ENCODE peak calls at places on chromosomes 3 and 15, in nine cellular contexts. J, K, E, L, Q, A, S, B and X are unnamed samples.

GRCh38 chr3:175105066-175105465 is 245.9 kb downstream of the NAALADL2 start:
- DNase-seq in J (no peak), K (no peak), E (no peak), L (no peak), Q (no peak), A (no peak), S (no peak), B (peak), X (peak)

GRCh38 chr15:89761929-89762328 is 10.9 kb upstream of the MESP1 start:
- DNase-seq in J (no peak), K (no peak), E (no peak), L (no peak), Q (no peak), A (no peak), S (no peak), B (no peak), X (no peak)

GRCh38 chr3:19231792-19232461 is 83.6 kb downstream of the KCNH8 start:
- DNase-seq in J (no peak), K (no peak), E (no peak), L (no peak), Q (no peak), A (no peak), S (no peak), B (no peak), X (no peak)

GRCh38 chr3:113035387-113035982 is 44.7 kb downstream of the GTPBP8 start:
- DNase-seq in J (peak), K (peak), E (peak), L (peak), Q (peak), A (peak), S (no peak), B (peak), X (peak)

GRCh38 chr3:156630081-156630772 is 44.2 kb upstream of the TIPARP start:
- DNase-seq in J (peak), K (peak), E (peak), L (no peak), Q (no peak), A (no peak), S (no peak), B (no peak), X (peak)

GRCh38 chr3:71195492-71195891 is 388.0 kb downstream of the FOXP1 start:
- DNase-seq in J (no peak), K (no peak), E (no peak), L (no peak), Q (no peak), A (no peak), S (no peak), B (no peak), X (peak)

GRCh38 chr3:107142786-107143185 is 234.5 kb upstream of the CCDC54 start:
- DNase-seq in J (no peak), K (peak), E (no peak), L (no peak), Q (no peak), A (no peak), S (no peak), B (no peak), X (no peak)

GRCh38 chr3:52685285-52685704 is 418 bp downstream of the PBRM1 start:
- DNase-seq in J (peak), K (peak), E (peak), L (peak), Q (peak), A (peak), S (peak), B (peak), X (peak)

GRCh38 chr3:104763007-104763406 is 603.7 kb upstream of the ALCAM start:
- DNase-seq in J (no peak), K (peak), E (no peak), L (no peak), Q (no peak), A (no peak), S (no peak), B (peak), X (no peak)

GRCh38 chr3:106560451-106560966 is 691.7 kb upstream of the CBLB start:
- DNase-seq in J (peak), K (no peak), E (no peak), L (no peak), Q (no peak), A (no peak), S (no peak), B (peak), X (peak)

GRCh38 chr3:19065027-19065426 is 83.3 kb upstream of the KCNH8 start:
- DNase-seq in J (no peak), K (peak), E (no peak), L (no peak), Q (no peak), A (peak), S (no peak), B (no peak), X (no peak)

GRCh38 chr3:49346797-49347251 is 7.0 kb upstream of the USP4 start:
- DNase-seq in J (peak), K (no peak), E (no peak), L (no peak), Q (no peak), A (no peak), S (no peak), B (no peak), X (peak)

GRCh38 chr3:115233021-115233420 is 85.9 kb upstream of the ZBTB20 start:
- DNase-seq in J (no peak), K (no peak), E (no peak), L (no peak), Q (no peak), A (no peak), S (no peak), B (peak), X (peak)

GRCh38 chr3:115804722-115805121 is 181.4 kb downstream of the GAP43 start:
- DNase-seq in J (peak), K (no peak), E (no peak), L (no peak), Q (no peak), A (no peak), S (no peak), B (peak), X (peak)

DNA sequence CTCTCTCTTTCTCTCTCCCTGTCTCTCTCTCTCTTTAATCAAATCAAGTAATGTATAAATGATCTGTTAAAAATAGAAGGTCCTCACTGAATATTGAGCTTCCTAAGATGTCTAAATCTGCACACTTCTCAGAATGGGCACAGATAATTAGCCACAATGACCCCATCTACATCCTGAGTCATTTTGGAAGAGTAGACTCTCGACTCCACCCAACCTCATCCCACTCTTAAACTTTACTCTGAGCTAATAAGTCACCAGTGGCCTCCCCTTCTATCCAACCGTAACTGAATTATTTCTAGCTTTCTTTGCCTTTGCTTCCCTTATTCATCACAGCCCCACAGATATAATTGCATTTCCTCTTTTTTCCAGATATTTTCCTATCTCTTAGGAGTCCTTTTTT is 326.5 kb upstream of the ZNF717 start:
- DNase-seq in J (no peak), K (no peak), E (no peak), L (no peak), Q (no peak), A (no peak), S (no peak), B (no peak), X (no peak)
- TF ChIP-seq CTCF in J (no peak), K (no peak), E (no peak), L (no peak), Q (no peak), A (no peak), S (no peak), B (no peak), X (no peak)

DNA sequence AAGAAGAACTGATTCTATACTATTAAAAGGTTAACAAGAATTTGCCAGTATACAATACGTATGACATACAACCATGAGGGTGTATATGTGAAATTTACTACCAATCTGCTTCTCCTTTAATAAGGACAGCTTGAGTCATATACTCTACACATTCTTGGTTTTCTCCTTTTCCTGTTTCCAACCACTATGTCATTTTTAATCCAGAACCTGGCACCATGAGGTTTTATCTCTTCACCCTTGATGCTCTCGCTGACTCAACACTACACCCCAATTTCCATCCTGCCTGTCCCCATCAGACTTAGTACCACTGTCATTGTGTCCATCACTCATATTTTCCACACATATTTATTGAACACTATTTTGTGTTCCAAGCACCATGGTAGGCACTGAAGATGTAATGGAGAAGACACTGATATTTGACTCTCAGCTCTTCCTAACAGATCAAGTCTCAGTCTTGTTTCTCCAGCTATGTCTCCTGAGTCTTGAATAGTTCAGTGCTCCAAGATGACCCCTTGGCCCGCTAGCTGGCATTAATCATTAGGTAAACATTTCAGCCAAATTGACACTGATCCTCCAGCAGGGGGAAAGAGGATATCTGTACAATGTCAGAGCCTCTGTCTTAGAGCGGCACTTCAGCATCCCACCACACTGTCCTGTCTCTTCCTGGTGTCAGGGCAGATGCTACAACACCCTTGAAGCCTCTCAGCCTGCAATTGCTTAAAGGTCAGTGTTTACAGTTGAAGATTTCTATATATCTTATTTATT is 11.2 kb upstream of the COL8A1 start:
- DNase-seq in J (peak), K (no peak), E (no peak), L (no peak), Q (no peak), A (no peak), S (no peak), B (peak), X (peak)
- TF ChIP-seq CTCF in J (no peak), K (no peak), E (no peak), L (no peak), Q (no peak), A (no peak), S (peak), B (peak), X (peak)

GRCh38 chr3:127544151-127544805 is 46.3 kb downstream of the TPRA1 start:
- DNase-seq in J (peak), K (peak), E (peak), L (peak), Q (peak), A (peak), S (peak), B (peak), X (peak)
- TF ChIP-seq CTCF in J (peak), K (peak), E (peak), L (peak), Q (peak), A (peak), S (peak), B (peak), X (peak)

GRCh38 chr15:44427756-44428724 is 611 bp downstream of the CTDSPL2 start:
- DNase-seq in J (peak), K (peak), E (peak), L (no peak), Q (peak), A (peak), S (peak), B (peak), X (no peak)
- TF ChIP-seq CTCF in J (no peak), K (peak), E (no peak), L (no peak), Q (no peak), A (no peak), S (no peak), B (no peak), X (peak)

DNA sequence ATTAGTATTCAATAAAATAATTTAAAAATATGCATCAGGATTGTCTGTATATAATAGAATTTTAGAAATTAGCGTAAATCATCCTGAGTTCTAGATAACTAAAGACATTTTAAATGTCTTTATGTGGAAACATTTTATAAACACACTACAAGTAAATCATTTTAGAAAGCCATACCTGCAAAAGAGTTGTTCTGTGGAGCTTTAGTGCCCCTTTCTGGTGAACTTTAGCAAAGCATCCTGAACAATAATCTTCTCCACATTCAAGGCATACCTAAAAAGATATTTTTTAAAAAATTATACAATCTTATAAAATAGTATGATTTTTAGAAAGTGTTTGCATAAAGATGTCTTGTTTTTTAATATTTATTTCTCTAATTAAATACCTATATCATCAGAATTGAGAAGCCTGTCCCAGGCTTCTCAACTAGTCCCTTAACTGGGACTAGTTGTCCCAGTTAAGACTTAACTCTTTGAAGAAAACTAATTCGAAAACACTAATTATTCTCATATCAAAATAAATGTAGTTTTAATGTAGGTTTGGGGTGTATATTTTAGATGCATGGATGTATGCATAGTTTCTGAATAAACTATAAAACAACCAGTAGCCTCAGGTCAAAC is 29.7 kb downstream of the ZBBX start:
- DNase-seq in J (peak), K (peak), E (peak), L (no peak), Q (peak), A (no peak), S (no peak), B (peak), X (no peak)
- TF ChIP-seq CTCF in J (peak), K (peak), E (peak), L (peak), Q (peak), A (peak), S (peak), B (no peak), X (no peak)

DNA sequence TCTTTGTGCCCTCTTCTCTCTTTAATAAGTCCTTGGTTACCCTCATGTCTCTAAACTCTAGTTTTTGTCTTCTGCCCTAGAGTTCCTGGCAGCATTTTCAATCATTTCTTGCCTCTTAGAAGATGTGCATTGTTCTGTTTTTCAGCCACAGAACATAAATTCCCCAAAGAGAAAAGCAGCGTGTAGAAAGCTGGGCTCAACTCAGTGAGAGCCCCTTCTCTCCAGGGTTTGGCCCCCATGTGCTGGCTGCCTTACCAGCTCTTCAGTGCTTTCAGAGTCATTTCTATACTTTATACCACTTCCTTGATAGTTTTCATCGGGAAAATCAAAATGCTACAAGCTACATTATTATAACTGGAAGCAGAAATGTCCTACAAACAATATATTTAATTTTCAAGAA is 369.1 kb upstream of the GRM7 start:
- DNase-seq in J (no peak), K (no peak), E (no peak), L (no peak), Q (no peak), A (no peak), S (no peak), B (no peak), X (no peak)
- TF ChIP-seq CTCF in J (no peak), K (no peak), E (no peak), L (no peak), Q (no peak), A (no peak), S (no peak), B (no peak), X (no peak)

GRCh38 chr3:182843478-182843877 is 50.2 kb downstream of the ATP11B start:
- DNase-seq in J (no peak), K (no peak), E (no peak), L (no peak), Q (no peak), A (no peak), S (no peak), B (peak), X (peak)

GRCh38 chr3:182837855-182838454 is 44.7 kb downstream of the ATP11B start:
- DNase-seq in J (peak), K (peak), E (no peak), L (no peak), Q (no peak), A (no peak), S (no peak), B (peak), X (peak)
- TF ChIP-seq CTCF in J (no peak), K (peak), E (peak), L (peak), Q (peak), A (peak), S (peak), B (peak), X (peak)

GRCh38 chr15:53378096-53378620 is 381.3 kb downstream of the WDR72 start:
- DNase-seq in J (no peak), K (no peak), E (no peak), L (no peak), Q (no peak), A (no peak), S (no peak), B (no peak), X (no peak)
- TF ChIP-seq CTCF in J (no peak), K (no peak), E (no peak), L (no peak), Q (no peak), A (no peak), S (no peak), B (no peak), X (no peak)